ENCODE peak calls at places on chromosome 11, in eight cellular contexts. E, U, I, Z, H, S, R and J are unnamed samples.
A peak's percentile ranks its signal among the peaks of the same experiment; 100 is the strongest.

GRCh38 chr11:5600374-5600851 is 4.0 kb downstream of the TRIM6 start:
- DNase-seq in S (peak; percentile 45), Z (peak; percentile 88), U (peak; percentile 52), R (peak; percentile 61), H (peak; percentile 75), I (no peak), E (peak; percentile 79), J (peak; percentile 26)

GRCh38 chr11:304915-305833 is 2.4 kb upstream of the IFITM2 start:
- DNase-seq in S (peak; percentile 63), U (no peak), R (peak; percentile 78), I (peak; percentile 47), Z (peak; percentile 57), H (peak; percentile 26), E (peak; percentile 74), J (no peak)

GRCh38 chr11:126989942-126990715 is 10.4 kb downstream of the KIRREL3 start:
- DNase-seq in U (peak; percentile 27), Z (peak; percentile 83), H (peak; percentile 28), E (peak; percentile 83), I (peak; percentile 80), R (peak; percentile 77), S (peak; percentile 19), J (peak; percentile 24)

GRCh38 chr11:67250059-67251043 is 15.9 kb upstream of the GRK2 start:
- DNase-seq in S (no peak), I (no peak), R (no peak), E (no peak), Z (no peak), U (no peak), H (no peak), J (no peak)

GRCh38 chr11:86069408-86070086 is 663 bp upstream of the PICALM start:
- DNase-seq in S (no peak), U (no peak), H (peak; percentile 71), Z (peak; percentile 90), E (peak; percentile 96), I (peak; percentile 9), R (no peak), J (no peak)

GRCh38 chr11:93330446-93330984 is at the start of gene DEUP1:
- DNase-seq in I (no peak), Z (no peak), H (no peak), U (no peak), E (no peak), R (peak; percentile 63), S (no peak), J (no peak)

GRCh38 chr11:126214446-126215240 is 3.1 kb downstream of the FAM118B start:
- DNase-seq in I (no peak), U (no peak), S (no peak), R (no peak), Z (no peak), E (no peak), H (no peak), J (no peak)

GRCh38 chr11:68839953-68840641 is 1.6 kb downstream of the CPT1A start:
- DNase-seq in R (no peak), U (no peak), S (no peak), H (no peak), I (no peak), Z (peak; percentile 22), E (peak; percentile 54), J (no peak)

GRCh38 chr11:59180168-59180567 is 8.2 kb downstream of the DTX4 start:
- DNase-seq in R (no peak), U (no peak), H (no peak), S (no peak), I (peak; percentile 24), E (no peak), Z (no peak), J (no peak)

GRCh38 chr11:2180775-2181370 is 9.3 kb upstream of the TH start:
- DNase-seq in H (no peak), R (no peak), Z (no peak), U (no peak), S (no peak), E (peak; percentile 82), I (no peak), J (no peak)

GRCh38 chr11:73818838-73819237 is 31.2 kb downstream of the MRPL48 start:
- DNase-seq in H (no peak), R (no peak), S (no peak), I (no peak), U (no peak), Z (no peak), E (peak; percentile 52), J (no peak)

GRCh38 chr11:11035331-11035730 is 177.5 kb upstream of the ZBED5 start:
- DNase-seq in S (no peak), H (no peak), U (no peak), R (no peak), Z (no peak), I (no peak), E (no peak), J (no peak)

GRCh38 chr11:65432686-65433582 is 10.3 kb downstream of the NEAT1 start:
- DNase-seq in U (no peak), Z (peak; percentile 33), S (no peak), I (no peak), E (peak; percentile 64), H (no peak), R (no peak), J (no peak)

GRCh38 chr11:62592989-62593421 is 1.7 kb upstream of the TUT1 start:
- DNase-seq in S (no peak), H (no peak), R (peak; percentile 21), E (no peak), U (no peak), Z (no peak), I (no peak), J (no peak)

GRCh38 chr11:64745523-64746328 is 1.8 kb upstream of the RASGRP2 start:
- DNase-seq in H (no peak), S (peak; percentile 74), U (peak; percentile 68), E (peak; percentile 37), I (peak; percentile 77), R (peak; percentile 93), Z (peak; percentile 78), J (peak; percentile 73)

GRCh38 chr11:69731110-69731509 is 27.3 kb upstream of the FGF19 start:
- DNase-seq in Z (no peak), U (no peak), E (no peak), I (no peak), S (no peak), R (no peak), H (no peak), J (no peak)

GRCh38 chr11:108887436-108888238 is 222.8 kb downstream of the DDX10 start:
- DNase-seq in E (no peak), Z (no peak), I (no peak), S (no peak), H (no peak), R (no peak), U (no peak), J (no peak)

GRCh38 chr11:17812286-17813187 is 78.0 kb downstream of the KCNC1 start:
- DNase-seq in H (no peak), U (no peak), R (no peak), I (no peak), S (no peak), Z (no peak), E (no peak), J (no peak)

GRCh38 chr11:130427581-130428211 is 713 bp downstream of the ADAMTS8 start:
- DNase-seq in S (no peak), H (no peak), I (peak; percentile 47), Z (no peak), U (no peak), E (peak; percentile 25), R (peak; percentile 44), J (no peak)

GRCh38 chr11:83054001-83054400 is 17.7 kb downstream of the RAB30 start:
- DNase-seq in E (no peak), R (no peak), U (no peak), Z (no peak), S (no peak), I (no peak), H (no peak), J (no peak)

GRCh38 chr11:11510939-11511338 is 110.9 kb downstream of the GALNT18 start:
- DNase-seq in I (peak; percentile 24), H (no peak), Z (no peak), E (no peak), R (peak; percentile 51), U (no peak), S (no peak), J (no peak)

GRCh38 chr11:36744375-36745168 is 146.5 kb upstream of the RAG2 start:
- DNase-seq in Z (peak; percentile 62), H (peak; percentile 51), I (peak; percentile 52), R (peak; percentile 80), E (peak; percentile 76), S (peak; percentile 38), U (peak; percentile 30), J (peak; percentile 5)

GRCh38 chr11:76209671-76209955 is 3.3 kb upstream of the WNT11 start:
- DNase-seq in U (no peak), H (no peak), R (no peak), E (no peak), Z (no peak), S (no peak), I (no peak), J (no peak)

GRCh38 chr11:68116126-68116525 is 5.1 kb downstream of the CHKA start:
- DNase-seq in I (no peak), R (no peak), H (no peak), Z (no peak), S (no peak), E (no peak), U (no peak), J (no peak)

GRCh38 chr11:128956401-128957203 is 13.9 kb upstream of the TP53AIP1 start:
- DNase-seq in R (no peak), Z (peak; percentile 78), H (peak; percentile 65), U (no peak), S (peak; percentile 11), E (peak; percentile 83), I (no peak), J (no peak)

GRCh38 chr11:63445720-63446119 is 45.2 kb downstream of the PLAAT5 start:
- DNase-seq in I (peak; percentile 35), E (peak; percentile 55), H (no peak), R (no peak), U (no peak), S (no peak), Z (no peak), J (no peak)

GRCh38 chr11:123228489-123229163 is 33.6 kb upstream of the CLMP start:
- DNase-seq in E (no peak), Z (no peak), H (no peak), R (no peak), S (no peak), I (no peak), U (no peak), J (no peak)

GRCh38 chr11:76215946-76216345 is 9.6 kb upstream of the WNT11 start:
- DNase-seq in S (no peak), E (peak; percentile 82), R (peak; percentile 19), Z (peak; percentile 8), I (no peak), U (no peak), H (no peak), J (no peak)

GRCh38 chr11:18192988-18193387 is 20.4 kb downstream of the MRGPRX4 start:
- DNase-seq in H (no peak), E (no peak), I (no peak), Z (no peak), S (no peak), U (no peak), R (no peak), J (no peak)

GRCh38 chr11:976431-977160 is 50.9 kb downstream of the AP2A2 start:
- DNase-seq in E (no peak), R (no peak), H (no peak), I (peak; percentile 40), S (no peak), U (no peak), Z (no peak), J (no peak)

GRCh38 chr11:35390737-35391682 is 28.3 kb downstream of the SLC1A2 start:
- DNase-seq in S (no peak), U (no peak), I (no peak), R (no peak), H (peak; percentile 31), E (peak; percentile 89), Z (no peak), J (no peak)

GRCh38 chr11:121236115-121237001 is 56.2 kb upstream of the SC5D start:
- DNase-seq in E (peak; percentile 8), H (no peak), U (no peak), S (no peak), I (no peak), R (no peak), Z (no peak), J (no peak)

GRCh38 chr11:3173795-3174194 is 8.7 kb upstream of the OSBPL5 start:
- DNase-seq in E (no peak), S (no peak), Z (no peak), R (no peak), U (no peak), H (no peak), I (no peak), J (no peak)

GRCh38 chr11:65811764-65812475 is 21.8 kb upstream of the SNX32 start:
- DNase-seq in Z (no peak), I (no peak), S (no peak), E (no peak), U (no peak), R (no peak), H (no peak), J (no peak)